ENCODE peak calls at places on chromosome 5, in nine cellular contexts. G, K, R, Z, M, V, L, W and I are unnamed samples.

GRCh38 chr5:131587541-131587940 is 47.5 kb downstream of the RAPGEF6 start:
- DNase-seq in R (no peak), L (no peak), V (no peak), Z (no peak), G (no peak), M (no peak), K (peak; percentile 5), W (no peak), I (no peak)

GRCh38 chr5:176579323-176579722 is 30.2 kb downstream of the CDHR2 start:
- DNase-seq in R (no peak), K (no peak), M (no peak), G (no peak), W (no peak), V (no peak), Z (no peak), L (no peak), I (no peak)

GRCh38 chr5:58080573-58080972 is 379.3 kb downstream of the PLK2 start:
- DNase-seq in V (no peak), W (no peak), K (peak; percentile 88), M (no peak), R (no peak), Z (no peak), G (no peak), L (no peak), I (no peak)

GRCh38 chr5:159781626-159782157 is 134.6 kb upstream of the ADRA1B start:
- DNase-seq in L (no peak), G (no peak), M (no peak), Z (no peak), K (peak; percentile 12), R (no peak), W (no peak), V (no peak), I (no peak)

GRCh38 chr5:34517249-34517648 is 138.9 kb upstream of the RAI14 start:
- DNase-seq in K (peak; percentile 72), R (no peak), L (no peak), V (no peak), M (no peak), G (no peak), Z (no peak), W (no peak), I (no peak)

GRCh38 chr5:40503438-40503837 is 176.3 kb upstream of the PTGER4 start:
- DNase-seq in K (peak; percentile 49), Z (no peak), R (no peak), M (no peak), L (no peak), V (no peak), W (no peak), G (no peak), I (no peak)

GRCh38 chr5:121949885-121950284 is 11.9 kb upstream of the SRFBP1 start:
- DNase-seq in M (no peak), G (peak; percentile 57), R (peak; percentile 15), Z (peak; percentile 49), L (no peak), V (peak; percentile 72), W (no peak), K (peak; percentile 51), I (no peak)

GRCh38 chr5:173868096-173868879 is 19.9 kb upstream of the CPEB4 start:
- DNase-seq in K (no peak), M (no peak), R (no peak), W (no peak), G (no peak), L (no peak), V (no peak), Z (no peak), I (no peak)

GRCh38 chr5:126015244-126016054 is 407.8 kb upstream of the GRAMD2B start:
- DNase-seq in W (no peak), K (no peak), L (no peak), M (no peak), R (no peak), V (no peak), Z (no peak), G (no peak), I (no peak)

GRCh38 chr5:76790632-76791290 is 28.1 kb upstream of the F2RL1 start:
- DNase-seq in L (peak; percentile 99), V (no peak), G (no peak), W (peak; percentile 46), R (peak; percentile 94), M (peak; percentile 31), K (peak; percentile 100), Z (peak; percentile 29), I (no peak)

GRCh38 chr5:128276537-128277216 is 193.1 kb downstream of the SLC12A2 start:
- DNase-seq in Z (no peak), M (no peak), L (no peak), W (no peak), R (no peak), K (peak; percentile 32), G (no peak), V (no peak), I (no peak)

GRCh38 chr5:160500776-160501175 is 79.1 kb downstream of the PTTG1 start:
- DNase-seq in G (peak; percentile 32), M (no peak), R (no peak), K (no peak), L (no peak), Z (no peak), V (no peak), W (no peak), I (no peak)